ENCODE peak calls at places on chromosomes 11 and 22, in ten cellular contexts. V is BE2C, N is GM23338, X is psoas muscle, R is lower leg skin, B is choroid plexus epithelial cell, M is cardiac muscle cell, T is heart right ventricle, A is Panc1, H is uterus. Y is an unnamed sample.

GRCh38 chr11:69471329-69472052 is 10.0 kb upstream of the LINC01488 start:
- DNase-seq in N (peak), V (no peak), H (no peak), X (no peak), B (no peak), T (no peak), R (no peak), M (no peak), A (no peak), Y (peak)

GRCh38 chr22:37401861-37402506 is 25.3 kb downstream of the ELFN2 start:
- DNase-seq in R (no peak), V (no peak), X (no peak), T (no peak), H (no peak), M (no peak), A (no peak), B (peak), N (no peak), Y (no peak)

GRCh38 chr11:40746282-40746681 is 713.2 kb downstream of the LRRC4C start:
- DNase-seq in N (no peak), R (no peak), V (no peak), H (no peak), X (no peak), T (no peak), A (no peak), B (no peak), M (no peak), Y (no peak)

GRCh38 chr22:23533771-23534191 is 46.3 kb downstream of the IGLL1 start:
- DNase-seq in V (no peak), M (no peak), R (no peak), X (no peak), B (no peak), T (no peak), H (no peak), A (no peak), N (peak), Y (no peak)

GRCh38 chr22:19757985-19758895 is 2.3 kb upstream of the TBX1 start:
- DNase-seq in R (no peak), M (no peak), N (peak), H (no peak), A (no peak), V (no peak), T (no peak), B (no peak), X (no peak), Y (peak)

GRCh38 chr22:22099194-22099486 is 116.6 kb upstream of the TOP3B start:
- DNase-seq in T (no peak), R (no peak), V (no peak), H (no peak), A (no peak), N (no peak), M (no peak), X (no peak), B (no peak), Y (no peak)

GRCh38 chr22:24183321-24184031 is 2.2 kb downstream of the SUSD2 start:
- DNase-seq in T (no peak), N (no peak), H (no peak), V (peak), A (no peak), M (no peak), B (no peak), R (no peak), X (peak), Y (peak)

GRCh38 chr22:17243524-17243923 is 24.3 kb upstream of the ADA2 start:
- DNase-seq in A (no peak), M (no peak), B (peak), N (no peak), R (no peak), X (peak), H (no peak), T (no peak), V (no peak), Y (peak)

GRCh38 chr11:12692238-12693074 is 18.2 kb downstream of the TEAD1 start:
- DNase-seq in A (peak), H (peak), M (peak), T (peak), X (peak), V (peak), R (peak), N (no peak), B (peak), Y (peak)

GRCh38 chr22:32701021-32701420 is 100.5 kb upstream of the TIMP3 start:
- DNase-seq in V (no peak), N (no peak), X (no peak), T (no peak), M (no peak), H (no peak), B (no peak), A (no peak), R (no peak), Y (no peak)

GRCh38 chr11:115930886-115931537 is 426.8 kb upstream of the CADM1 start:
- DNase-seq in H (no peak), V (no peak), A (no peak), N (no peak), T (no peak), X (no peak), B (no peak), M (no peak), R (no peak), Y (no peak)

GRCh38 chr11:87463486-87464102 is 425.9 kb downstream of the TMEM135 start:
- DNase-seq in X (no peak), A (peak), T (no peak), V (no peak), R (no peak), B (peak), M (peak), H (no peak), N (peak), Y (no peak)

GRCh38 chr11:46917109-46918086 is 952 bp downstream of the LRP4 start:
- DNase-seq in M (no peak), T (no peak), B (no peak), R (no peak), H (no peak), A (no peak), X (no peak), V (no peak), N (peak), Y (no peak)

GRCh38 chr11:46918087-46918751 is at the start of gene LRP4:
- DNase-seq in B (no peak), N (peak), H (peak), M (peak), V (peak), X (peak), T (peak), R (no peak), A (no peak), Y (peak)

GRCh38 chr11:46916669-46917108 is 1.7 kb downstream of the LRP4 start:
- DNase-seq in M (peak), H (peak), R (no peak), T (peak), N (peak), V (peak), A (no peak), X (peak), B (peak), Y (no peak)

GRCh38 chr11:46920709-46921108 is 2.4 kb upstream of the LRP4 start:
- DNase-seq in M (no peak), T (no peak), B (peak), H (peak), X (peak), V (no peak), N (no peak), R (peak), A (no peak), Y (no peak)

GRCh38 chr11:46918778-46919513 is 596 bp upstream of the LRP4 start:
- DNase-seq in N (peak), R (no peak), A (no peak), X (no peak), V (no peak), M (no peak), B (no peak), H (no peak), T (no peak), Y (no peak)
- H3K4me3 ChIP-seq in N (peak), R (no peak), A (peak), X (peak), V (peak), M (peak), B (peak), H (peak), T (peak), Y (peak)

DNA sequence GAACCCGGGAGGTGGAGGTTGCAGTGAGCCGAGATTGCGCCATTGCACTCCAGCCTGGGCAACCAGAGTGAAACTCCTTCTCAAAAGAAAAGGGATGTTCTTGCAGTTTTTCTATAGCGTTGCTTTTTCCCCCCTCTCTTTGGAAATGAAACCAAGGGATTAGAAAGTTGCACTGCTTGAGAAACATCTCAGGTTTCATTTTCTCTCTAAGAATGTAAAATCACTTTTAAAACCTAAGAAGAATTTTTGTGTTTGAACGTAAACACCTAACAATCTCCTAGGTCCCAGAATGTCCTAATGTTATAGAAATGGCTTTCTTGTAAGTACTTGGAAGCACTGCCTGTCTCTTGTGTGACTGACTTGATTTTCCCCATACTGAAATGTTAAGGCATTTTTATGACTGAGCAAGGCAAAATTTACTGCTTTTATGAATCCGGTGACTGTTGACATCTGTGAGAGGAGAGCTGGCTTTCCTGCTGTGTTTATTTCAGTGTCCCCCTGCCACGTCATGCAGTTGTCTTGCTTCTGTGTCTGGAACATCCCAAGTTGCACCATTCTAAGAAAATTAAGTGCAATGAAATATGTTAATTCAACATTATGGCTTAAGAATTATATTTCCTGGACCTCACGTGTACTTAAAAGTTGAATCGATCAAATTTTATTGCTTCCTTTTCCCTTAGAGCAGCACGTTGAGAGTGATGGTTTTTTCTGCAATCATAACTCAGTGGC is 37.8 kb downstream of the NF2 start:
- DNase-seq in A (no peak), X (no peak), H (peak), V (no peak), T (no peak), M (no peak), R (no peak), N (no peak), B (no peak), Y (no peak)
- H3K4me3 ChIP-seq in A (no peak), X (no peak), H (no peak), V (no peak), T (no peak), M (no peak), R (no peak), N (no peak), B (no peak), Y (no peak)

GRCh38 chr11:8689726-8690255 is 7.2 kb downstream of the RPL27A start:
- DNase-seq in N (no peak), X (no peak), B (no peak), M (no peak), V (no peak), A (no peak), T (no peak), H (no peak), R (no peak), Y (peak)
- H3K4me3 ChIP-seq in N (peak), X (peak), B (no peak), M (peak), V (peak), A (peak), T (peak), H (no peak), R (no peak), Y (no peak)

DNA sequence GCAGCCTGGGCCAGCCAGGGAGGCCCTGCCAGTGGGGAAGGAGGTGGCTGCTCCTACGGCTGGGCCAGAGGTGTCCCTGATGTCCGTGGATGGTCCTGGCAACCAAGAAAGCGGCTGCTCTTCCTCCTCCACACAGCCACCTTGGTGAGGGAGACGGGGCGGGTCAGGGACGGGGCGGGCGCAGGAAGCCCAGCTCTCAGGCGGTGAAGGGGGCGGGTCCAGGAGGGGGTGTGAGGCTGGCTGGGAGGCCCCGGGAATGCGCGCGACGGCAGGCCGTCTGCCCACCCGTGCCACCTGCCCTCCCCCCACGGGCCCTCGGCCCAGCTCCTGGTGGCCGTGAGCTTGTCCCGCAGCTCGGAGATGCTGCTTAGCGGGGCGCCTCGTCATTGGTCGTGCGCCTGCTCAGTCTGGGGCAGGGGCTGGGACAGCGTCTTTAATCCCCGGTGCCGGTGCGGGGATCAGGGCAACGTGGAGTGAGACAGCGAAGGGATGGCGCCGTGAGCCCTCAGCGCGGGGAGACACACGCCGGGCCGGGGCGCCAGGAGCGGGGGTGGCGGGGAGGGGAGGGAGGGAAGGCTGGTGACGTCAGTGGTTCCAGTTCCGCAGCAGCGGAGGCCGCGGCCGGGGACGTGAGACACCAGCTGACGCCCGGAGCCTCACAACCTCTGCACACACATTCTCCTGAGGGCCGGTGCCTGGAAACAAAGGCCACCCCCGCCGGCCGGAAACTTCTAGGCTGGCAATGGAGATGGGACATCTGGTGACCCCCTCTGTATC is 6.7 kb upstream of the BRSK2 start:
- DNase-seq in N (peak), A (no peak), V (peak), B (peak), X (peak), R (peak), T (peak), M (peak), H (peak), Y (peak)
- H3K4me3 ChIP-seq in N (peak), A (peak), V (peak), B (peak), X (peak), R (no peak), T (peak), M (peak), H (peak), Y (peak)